ENCODE peak calls at places on chromosomes 13 and 19, in five cellular contexts. M, A, I, N and G are unnamed samples.

GRCh38 chr13:59533561-59534337 is 630.0 kb downstream of the DIAPH3 start:
- DNase-seq in M (no peak), A (no peak), I (no peak), N (no peak), G (no peak)

GRCh38 chr19:50461066-50461875 is 15.0 kb upstream of the EMC10 start:
- DNase-seq in M (peak; percentile 88), A (peak; percentile 56), I (peak; percentile 68), N (peak; percentile 66), G (peak; percentile 65)

GRCh38 chr13:24149306-24150032 is 11.1 kb upstream of the SPATA13 start:
- DNase-seq in M (peak; percentile 41), A (peak; percentile 53), I (no peak), N (no peak), G (no peak)

GRCh38 chr19:16590876-16591802 is 18.9 kb upstream of the SLC35E1 start:
- DNase-seq in M (no peak), A (no peak), I (no peak), N (no peak), G (no peak)

GRCh38 chr19:48872884-48873475 is 759 bp downstream of the PPP1R15A start:
- DNase-seq in M (peak; percentile 97), A (peak; percentile 95), I (peak; percentile 92), N (no peak), G (peak; percentile 92)

GRCh38 chr13:62631124-62631523 is 1215.5 kb upstream of the PCDH20 start:
- DNase-seq in M (no peak), A (no peak), I (no peak), N (no peak), G (no peak)

GRCh38 chr19:11242864-11243797 is 3.7 kb downstream of the ANGPTL8 start:
- DNase-seq in M (peak; percentile 91), A (peak; percentile 66), I (peak; percentile 95), N (peak; percentile 21), G (peak; percentile 91)

GRCh38 chr13:110564472-110564985 is 3.0 kb upstream of the RAB20 start:
- DNase-seq in M (no peak), A (no peak), I (no peak), N (no peak), G (no peak)

GRCh38 chr13:37225414-37226047 is 120.1 kb upstream of the CSNK1A1L start:
- DNase-seq in M (peak; percentile 40), A (peak; percentile 44), I (no peak), N (no peak), G (no peak)

GRCh38 chr19:4657835-4658234 is 12.3 kb downstream of the MYDGF start:
- DNase-seq in M (no peak), A (no peak), I (no peak), N (no peak), G (no peak)

GRCh38 chr19:54094601-54095000 is 6.0 kb downstream of the OSCAR start:
- DNase-seq in M (no peak), A (no peak), I (no peak), N (no peak), G (no peak)

GRCh38 chr19:49875801-49876421 is 1.2 kb downstream of the AKT1S1 start:
- DNase-seq in M (peak; percentile 69), A (peak; percentile 27), I (peak; percentile 87), N (no peak), G (no peak)

GRCh38 chr19:5091576-5092215 is 122.8 kb downstream of the KDM4B start:
- DNase-seq in M (peak; percentile 38), A (peak; percentile 28), I (peak; percentile 71), N (no peak), G (no peak)

GRCh38 chr19:31539386-31539785 is 190.2 kb upstream of the TSHZ3 start:
- DNase-seq in M (no peak), A (no peak), I (no peak), N (no peak), G (no peak)

GRCh38 chr19:17220207-17220758 is 5.1 kb downstream of the USE1 start:
- DNase-seq in M (peak; percentile 86), A (peak; percentile 72), I (peak; percentile 69), N (no peak), G (no peak)

GRCh38 chr19:36837525-36837901 is 674 bp downstream of the ZNF790 start:
- DNase-seq in M (no peak), A (no peak), I (no peak), N (no peak), G (no peak)

GRCh38 chr19:14479985-14480694 is 5.0 kb upstream of the PTGER1 start:
- DNase-seq in M (peak; percentile 45), A (no peak), I (no peak), N (no peak), G (no peak)

GRCh38 chr19:48934837-48935236 is 1.3 kb downstream of the DHDH start:
- DNase-seq in M (no peak), A (no peak), I (no peak), N (no peak), G (no peak)

GRCh38 chr19:10878253-10878652 is 6.9 kb downstream of the CARM1 start:
- DNase-seq in M (no peak), A (no peak), I (no peak), N (no peak), G (no peak)

GRCh38 chr13:98889419-98890079 is 88.3 kb downstream of the DOCK9 start:
- DNase-seq in M (no peak), A (no peak), I (no peak), N (no peak), G (no peak)

GRCh38 chr13:44648392-44649117 is 72.4 kb upstream of the TSC22D1 start:
- DNase-seq in M (peak; percentile 59), A (peak; percentile 29), I (no peak), N (no peak), G (no peak)

GRCh38 chr19:47445937-47446402 is 25.7 kb downstream of the SLC8A2 start:
- DNase-seq in M (peak; percentile 51), A (peak; percentile 14), I (peak; percentile 67), N (no peak), G (no peak)

GRCh38 chr19:38506723-38507550 is 73.4 kb downstream of the RYR1 start:
- DNase-seq in M (peak; percentile 55), A (peak; percentile 23), I (peak; percentile 95), N (no peak), G (peak; percentile 89)

DNA sequence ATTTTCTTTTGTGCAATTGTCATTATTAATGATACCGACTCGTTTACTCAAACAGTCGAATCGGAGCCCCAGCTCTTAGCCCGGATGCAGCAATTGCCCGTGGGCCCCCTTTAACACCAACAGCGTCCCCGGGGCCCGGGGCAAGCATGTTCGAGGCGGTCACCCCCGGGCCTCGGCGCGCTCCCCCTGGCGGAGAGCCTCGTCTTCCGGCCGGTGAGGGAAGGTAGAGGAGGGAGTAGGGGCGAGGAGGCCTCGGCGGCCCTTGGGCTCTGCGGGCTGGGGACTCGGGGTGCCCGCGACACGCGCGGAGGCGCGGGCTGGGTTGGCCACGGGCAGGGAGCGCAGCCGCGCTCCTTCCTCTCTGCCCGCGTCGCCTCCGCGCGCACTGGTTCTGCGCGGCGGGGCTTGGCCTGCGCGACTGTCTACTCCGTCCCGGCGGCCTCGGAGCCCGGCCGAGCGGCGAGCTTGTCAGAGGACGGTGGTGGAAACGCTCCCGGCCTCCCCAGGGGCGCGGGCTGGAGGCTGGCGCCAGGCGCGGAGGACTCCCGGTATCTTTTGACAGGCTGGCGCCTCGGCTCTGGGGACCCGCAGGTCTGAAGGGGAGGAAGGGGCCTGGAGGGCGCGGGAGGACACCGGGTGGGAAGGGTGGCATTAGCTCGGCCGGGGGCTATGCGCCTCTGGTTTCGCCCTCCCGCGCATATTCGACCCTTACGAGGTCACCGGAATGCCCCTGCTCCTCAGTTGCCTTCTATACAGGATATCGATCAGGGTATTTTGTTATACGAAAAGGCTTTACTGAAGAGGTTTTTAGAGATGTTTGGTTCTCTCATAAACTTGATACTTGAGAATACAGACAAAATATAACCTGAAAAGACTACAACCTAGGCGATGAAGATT is 1.5 kb downstream of the BIVM start:
- DNase-seq in M (peak; percentile 92), A (peak; percentile 78), I (peak; percentile 93), N (peak; percentile 33), G (peak; percentile 57)
- TF ChIP-seq CTCF in M (peak; percentile 79), A (peak; percentile 56), I (peak; percentile 79), N (peak; percentile 77), G (peak; percentile 70)

GRCh38 chr13:49683489-49683888 is 7.8 kb downstream of the EBPL start:
- DNase-seq in M (no peak), A (no peak), I (no peak), N (no peak), G (no peak)

GRCh38 chr13:49681837-49682236 is 9.4 kb downstream of the EBPL start:
- DNase-seq in M (no peak), A (peak; percentile 53), I (no peak), N (no peak), G (no peak)

GRCh38 chr13:49676581-49677298 is 14.5 kb downstream of the EBPL start:
- DNase-seq in M (no peak), A (no peak), I (no peak), N (no peak), G (no peak)

GRCh38 chr13:49678172-49678914 is 12.9 kb downstream of the EBPL start:
- DNase-seq in M (no peak), A (no peak), I (no peak), N (no peak), G (no peak)

GRCh38 chr13:49679244-49679643 is 12.0 kb downstream of the EBPL start:
- DNase-seq in M (peak; percentile 36), A (no peak), I (no peak), N (no peak), G (no peak)
- TF ChIP-seq CTCF in M (peak; percentile 32), A (peak; percentile 26), I (peak; percentile 5), N (peak; percentile 53), G (no peak)

GRCh38 chr19:1871140-1871597 is 7.8 kb upstream of the KLF16 start:
- DNase-seq in M (no peak), A (no peak), I (no peak), N (no peak), G (no peak)
- TF ChIP-seq CTCF in M (no peak), A (no peak), I (no peak), N (no peak), G (no peak)

GRCh38 chr19:42315024-42315423 is 1.9 kb downstream of the TMEM145 start:
- DNase-seq in M (no peak), A (no peak), I (no peak), N (no peak), G (no peak)

GRCh38 chr19:42313840-42314755 is 989 bp downstream of the TMEM145 start:
- DNase-seq in M (no peak), A (no peak), I (no peak), N (no peak), G (no peak)

GRCh38 chr19:42312370-42312769 is 739 bp upstream of the TMEM145 start:
- DNase-seq in M (no peak), A (no peak), I (no peak), N (no peak), G (no peak)

GRCh38 chr19:42311612-42312160 is 1.4 kb upstream of the TMEM145 start:
- DNase-seq in M (peak; percentile 30), A (no peak), I (no peak), N (no peak), G (no peak)

GRCh38 chr19:42313096-42313839 is at the start of gene TMEM145:
- DNase-seq in M (peak; percentile 73), A (peak; percentile 44), I (peak; percentile 75), N (no peak), G (no peak)
- TF ChIP-seq CTCF in M (no peak), A (no peak), I (no peak), N (peak; percentile 2), G (no peak)

GRCh38 chr19:33812388-33813330 is 16.0 kb downstream of the KCTD15 start:
- DNase-seq in M (no peak), A (no peak), I (no peak), N (no peak), G (no peak)
- TF ChIP-seq CTCF in M (no peak), A (no peak), I (no peak), N (no peak), G (no peak)